ENCODE peak calls at places on chromosome 5, in five cellular contexts. D is NCI-H510A treated with DMSO at 0.1 percent for 48 hours, X is GM04504, A is tibial artery, L is GM12865. V is an unnamed sample.

GRCh38 chr5:35230043-35230611 is at the start of gene PRLR:
- DNase-seq in D (no peak), X (peak), A (peak), L (peak), V (peak)

GRCh38 chr5:135593141-135593540 is 14.3 kb upstream of the CXCL14 start:
- DNase-seq in D (no peak), X (no peak), A (no peak), L (no peak), V (no peak)

GRCh38 chr5:2680979-2681378 is 70.5 kb downstream of the IRX2 start:
- DNase-seq in D (no peak), X (no peak), A (no peak), L (no peak), V (no peak)

GRCh38 chr5:119878712-119879111 is 249.4 kb downstream of the FAM170A start:
- DNase-seq in D (peak), X (no peak), A (no peak), L (no peak), V (no peak)

GRCh38 chr5:102341918-102342317 is 45.8 kb upstream of the SLCO4C1 start:
- DNase-seq in D (no peak), X (no peak), A (no peak), L (no peak), V (no peak)

GRCh38 chr5:31116466-31117031 is 76.9 kb upstream of the CDH6 start:
- DNase-seq in D (no peak), X (no peak), A (no peak), L (no peak), V (no peak)

GRCh38 chr5:98769006-98769255 is 4.5 kb upstream of the RGMB start:
- DNase-seq in D (no peak), X (no peak), A (no peak), L (no peak), V (peak)

GRCh38 chr5:157535042-157535865 is 40.3 kb downstream of the ADAM19 start:
- DNase-seq in D (no peak), X (no peak), A (peak), L (no peak), V (peak)

GRCh38 chr5:14581333-14581890 is at the start of gene OTULINL:
- DNase-seq in D (peak), X (peak), A (peak), L (peak), V (peak)

GRCh38 chr5:158023266-158023665 is 164.3 kb upstream of the CLINT1 start:
- DNase-seq in D (no peak), X (no peak), A (no peak), L (no peak), V (no peak)

GRCh38 chr5:133970325-133970671 is 1.9 kb upstream of the C5orf15 start:
- DNase-seq in D (no peak), X (no peak), A (no peak), L (no peak), V (no peak)

GRCh38 chr5:179241764-179242370 is 103.4 kb downstream of the ADAMTS2 start:
- DNase-seq in D (no peak), X (no peak), A (peak), L (no peak), V (no peak)

GRCh38 chr5:34655354-34655991 is 655 bp upstream of the RAI14 start:
- DNase-seq in D (peak), X (peak), A (peak), L (peak), V (no peak)

GRCh38 chr5:76385540-76385939 is 17.5 kb upstream of the IQGAP2 start:
- DNase-seq in D (no peak), X (no peak), A (no peak), L (no peak), V (no peak)

GRCh38 chr5:103942587-103943186 is 380.1 kb upstream of the NUDT12 start:
- DNase-seq in D (no peak), X (no peak), A (no peak), L (no peak), V (no peak)

GRCh38 chr5:67437905-67438845 is 241.6 kb upstream of the CD180 start:
- DNase-seq in D (no peak), X (no peak), A (no peak), L (no peak), V (no peak)

GRCh38 chr5:113123563-113123962 is 147.0 kb downstream of the DCP2 start:
- DNase-seq in D (no peak), X (no peak), A (no peak), L (peak), V (no peak)

GRCh38 chr5:116231288-116231687 is 146.5 kb downstream of the COMMD10 start:
- DNase-seq in D (no peak), X (no peak), A (no peak), L (no peak), V (no peak)

GRCh38 chr5:86797677-86798076 is 179.9 kb downstream of the COX7C start:
- DNase-seq in D (no peak), X (no peak), A (no peak), L (no peak), V (no peak)

GRCh38 chr5:140690376-140690932 is 716 bp downstream of the HARS1 start:
- DNase-seq in D (no peak), X (no peak), A (no peak), L (no peak), V (no peak)

V was measured in psoas muscle.